ENCODE peak calls at places on chromosomes 13 and 19, in seven cellular contexts. L is fibroblast of lung; W is stimulated activated CD8-positive, alpha-beta memory T cell treated with anti-CD3 and anti-CD28 coated beads, Interleukin-2, amount 100 ng/mL, for 1 hour; F is OCI-M1; O is cardiac fibroblast; B is stomach; Y is stimulated activated CD4-positive, alpha-beta T cell treated with anti-CD3 and anti-CD28 coated beads, Interleukin-1b, Interleukin-23, amount 100 ng/mL, for 1 hour. V is an unnamed sample.

GRCh38 chr13:85368686-85369085 is 430.5 kb downstream of the SLITRK6 start:
- DNase-seq in F (no peak), Y (no peak), B (no peak), L (no peak), W (no peak), O (no peak), V (no peak)

GRCh38 chr19:17332677-17333581 is 1.7 kb downstream of the ANO8 start:
- DNase-seq in O (peak; percentile 56), B (no peak), F (peak; percentile 97), L (peak; percentile 52), W (no peak), Y (no peak), V (no peak)

GRCh38 chr13:95385808-95386207 is 84.6 kb upstream of the ABCC4 start:
- DNase-seq in F (peak; percentile 35), L (no peak), O (peak; percentile 36), W (no peak), B (no peak), Y (no peak), V (no peak)

GRCh38 chr19:6632002-6632621 is 37.8 kb downstream of the TNFSF14 start:
- DNase-seq in F (peak; percentile 83), B (peak; percentile 72), Y (peak; percentile 66), L (peak; percentile 78), O (peak; percentile 87), W (peak; percentile 64), V (peak; percentile 74)

GRCh38 chr13:51818276-51818675 is 14.3 kb upstream of the DHRS12 start:
- DNase-seq in B (no peak), F (no peak), Y (no peak), L (no peak), W (no peak), O (no peak), V (peak; percentile 62)

GRCh38 chr19:6273701-6274601 is 5.8 kb downstream of the MLLT1 start:
- DNase-seq in W (no peak), O (peak; percentile 95), F (no peak), Y (no peak), B (peak; percentile 83), L (peak; percentile 91), V (peak; percentile 93)

GRCh38 chr19:38277969-38278680 is 13.8 kb downstream of the SPINT2 start:
- DNase-seq in O (peak; percentile 72), W (no peak), Y (no peak), B (peak; percentile 39), F (no peak), L (peak; percentile 65), V (peak; percentile 86)

GRCh38 chr13:50686547-50686946 is 156.9 kb downstream of the DLEU7 start:
- DNase-seq in W (no peak), L (no peak), B (no peak), O (no peak), Y (no peak), F (peak; percentile 34), V (no peak)

V was measured in heart left ventricle.